ENCODE peak calls at places on chromosome 3, in six cellular contexts. R is keratinocyte, G is tibial artery, J is lung, D is heart left ventricle, O is breast epithelium. V is an unnamed sample. For H3K36me3, the result is how much of the 10 kb centered on the place peaks cover.

GRCh38 chr3:4741404-4742307 is 237.6 kb upstream of the BHLHE40 start:
- DNase-seq in R (no peak), O (no peak), D (peak), G (peak), J (peak), V (no peak)

GRCh38 chr3:134807189-134807588 is 12.1 kb downstream of the EPHB1 start:
- DNase-seq in O (no peak), G (no peak), J (no peak), D (no peak), R (no peak), V (no peak)

GRCh38 chr3:23455084-23455483 is 252.0 kb downstream of the UBE2E2 start:
- DNase-seq in O (no peak), D (no peak), J (no peak), G (no peak), R (no peak), V (no peak)

GRCh38 chr3:165749817-165750216 is 87.4 kb downstream of the BCHE start:
- DNase-seq in J (no peak), O (no peak), R (no peak), G (no peak), D (no peak), V (no peak)

GRCh38 chr3:71051893-71052687 is 531.4 kb downstream of the FOXP1 start:
- DNase-seq in J (no peak), G (no peak), D (no peak), R (no peak), O (no peak), V (no peak)

GRCh38 chr3:50205719-50206276 is 727 bp downstream of the SLC38A3 start:
- DNase-seq in D (peak), G (no peak), R (no peak), J (no peak), O (no peak), V (no peak)

GRCh38 chr3:72413228-72413627 is 435.0 kb downstream of the SHQ1 start:
- DNase-seq in O (no peak), D (no peak), J (no peak), G (no peak), R (peak), V (no peak)

GRCh38 chr3:170420307-170420821 is 1.7 kb downstream of the CLDN11 start:
- DNase-seq in J (no peak), D (no peak), G (no peak), R (no peak), O (no peak), V (no peak)

GRCh38 chr3:196150481-196150880 is 60.7 kb downstream of the ZDHHC19 start:
- DNase-seq in R (no peak), D (no peak), G (no peak), J (no peak), O (no peak), V (no peak)

GRCh38 chr3:139319428-139320402 is 24.1 kb upstream of the MRPS22 start:
- DNase-seq in R (no peak), O (no peak), G (no peak), D (no peak), J (no peak), V (no peak)

GRCh38 chr3:189570916-189571315 is 60.3 kb upstream of the TP63 start:
- DNase-seq in D (no peak), R (no peak), G (no peak), O (no peak), J (no peak), V (no peak)

GRCh38 chr3:118991775-118992174 is 42.9 kb downstream of the IGSF11 start:
- DNase-seq in O (no peak), D (peak), R (no peak), J (no peak), G (no peak), V (no peak)

GRCh38 chr3:29764059-29764458 is 483.2 kb downstream of the RBMS3 start:
- DNase-seq in J (no peak), O (no peak), D (no peak), R (no peak), G (no peak), V (no peak)

GRCh38 chr3:194967126-194968117 is 281.7 kb downstream of the FAM43A start:
- DNase-seq in D (no peak), G (no peak), R (no peak), J (no peak), O (no peak), V (no peak)
- TF ChIP-seq CTCF in D (no peak), G (no peak), R (no peak), J (no peak), O (no peak), V (no peak)

GRCh38 chr3:33541918-33542317 is 101.7 kb upstream of the UBP1 start:
- DNase-seq in R (no peak), D (no peak), G (no peak), O (no peak), J (no peak), V (no peak)
- H3K36me3 ChIP-seq in R (under half), D (under half), G (under half), O (under half), J (under half), V (under half)

GRCh38 chr3:122941233-122942206 is 86.0 kb downstream of the SEMA5B start:
- DNase-seq in R (no peak), G (no peak), O (no peak), J (no peak), D (no peak), V (peak)
- TF ChIP-seq CTCF in R (peak), G (no peak), O (no peak), J (no peak), D (no peak), V (no peak)

GRCh38 chr3:44782891-44783290 is 21.3 kb downstream of the KIF15 start:
- DNase-seq in D (no peak), J (no peak), O (no peak), R (no peak), G (no peak), V (no peak)
- H3K36me3 ChIP-seq in D (under half), J (under half), O (under half), R (under half), G (under half), V (under half)

GRCh38 chr3:153925826-153926514 is 195.2 kb upstream of the ARHGEF26 start:
- DNase-seq in J (no peak), D (no peak), G (no peak), O (no peak), R (no peak), V (no peak)

GRCh38 chr3:153927107-153927506 is 194.1 kb upstream of the ARHGEF26 start:
- DNase-seq in R (peak), J (no peak), G (no peak), O (no peak), D (no peak), V (no peak)
- TF ChIP-seq CTCF in R (no peak), J (no peak), G (no peak), O (no peak), D (peak), V (peak)

DNA sequence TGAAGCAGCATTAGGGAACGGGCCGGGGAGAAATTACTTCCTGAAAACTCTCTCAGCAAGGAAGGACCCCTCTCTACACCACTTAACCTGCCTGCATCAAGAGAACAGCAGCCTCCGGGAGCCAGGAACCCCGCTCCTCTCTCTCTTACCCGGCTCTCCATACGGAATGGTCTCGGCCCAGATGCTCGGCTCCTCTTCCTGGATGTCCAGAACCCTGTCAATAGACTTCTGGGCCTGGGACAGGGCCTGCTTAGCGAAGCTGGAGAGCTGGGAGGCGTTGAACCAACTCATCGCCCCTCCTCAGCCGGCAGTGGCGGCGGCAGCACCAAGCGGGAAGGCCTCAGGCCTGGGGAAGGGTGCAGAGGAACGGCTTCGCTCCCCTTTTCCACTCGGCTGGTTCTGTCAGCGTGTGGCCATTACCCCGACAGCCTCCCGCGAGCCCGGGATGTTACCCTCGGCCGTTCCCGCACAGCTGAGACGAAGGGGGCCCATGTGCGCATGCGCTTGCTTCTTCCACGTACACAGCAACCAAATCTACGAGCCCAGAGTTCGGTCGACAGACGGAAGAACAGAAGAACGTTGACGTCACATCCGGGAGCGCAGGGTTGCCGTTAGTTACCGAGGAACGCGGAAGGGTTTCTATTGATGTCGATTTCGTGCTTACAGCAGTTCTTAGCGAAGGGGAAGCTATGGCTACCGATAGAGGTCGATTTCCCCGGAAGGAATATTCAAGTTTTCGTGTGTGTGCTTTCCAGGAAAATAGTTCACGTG is at the start of gene TMF1:
- DNase-seq in J (peak), G (peak), D (peak), O (peak), R (peak), V (peak)
- H3K36me3 ChIP-seq in J (under half), G (under half), D (under half), O (under half), R (under half), V (under half)

DNA sequence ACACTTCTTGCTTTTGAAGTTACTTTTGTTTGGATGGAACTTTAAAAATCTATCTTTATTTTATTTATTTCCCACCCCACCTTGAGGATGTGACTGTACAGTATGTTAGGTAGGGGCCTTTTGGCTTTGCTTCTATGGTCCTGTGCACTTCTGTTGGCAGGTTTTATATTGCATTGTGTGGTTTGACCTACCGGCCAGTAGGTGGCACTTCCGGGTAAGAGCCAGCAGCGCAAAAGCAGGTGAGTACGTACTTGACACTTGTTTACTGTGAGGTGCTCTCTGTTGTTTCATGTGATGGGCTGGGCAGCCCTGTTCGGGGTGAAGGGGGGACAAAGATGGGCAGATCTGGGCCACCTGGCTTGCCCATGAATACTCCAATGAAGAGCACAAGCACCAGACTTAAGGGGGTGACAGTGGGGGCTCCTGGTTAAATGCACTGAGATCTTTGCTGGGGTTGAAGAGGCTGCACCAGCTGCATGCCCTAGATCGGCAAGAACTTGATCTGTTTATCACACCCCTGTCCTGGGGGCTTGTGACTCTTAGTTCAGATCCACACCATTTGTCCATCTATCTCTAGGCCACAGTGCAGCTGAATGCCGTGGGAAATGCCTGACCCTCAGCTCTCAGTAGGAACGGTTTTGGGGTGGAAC is 131.6 kb downstream of the NLGN1 start:
- DNase-seq in D (no peak), R (no peak), O (no peak), J (no peak), G (no peak), V (peak)
- TF ChIP-seq CTCF in D (peak), R (peak), O (no peak), J (no peak), G (no peak), V (peak)

DNA sequence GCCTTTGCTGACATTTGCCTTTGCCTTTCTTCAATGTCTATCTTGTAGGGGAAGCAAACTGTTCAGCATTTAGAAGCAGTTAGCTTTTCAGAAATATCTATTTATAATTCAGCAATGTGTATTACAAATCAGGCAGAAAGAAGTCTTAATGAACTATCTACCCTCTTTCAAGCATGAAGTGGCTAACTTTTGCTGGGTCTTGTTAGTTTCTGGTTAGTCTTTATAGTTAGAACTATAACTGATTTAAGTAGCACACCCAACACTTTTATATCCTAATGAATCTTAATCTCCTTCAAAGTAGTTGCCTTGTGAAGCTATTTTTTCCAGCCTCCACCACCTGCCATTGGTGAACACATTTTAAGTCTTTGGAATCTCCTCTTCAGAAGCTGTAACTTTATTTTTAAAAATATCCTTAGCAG is 13.3 kb downstream of the CCNL1 start:
- DNase-seq in J (no peak), R (no peak), D (no peak), G (no peak), O (no peak), V (no peak)
- H3K36me3 ChIP-seq in J (under half), R (under half), D (half or more), G (half or more), O (under half), V (half or more)

DNA sequence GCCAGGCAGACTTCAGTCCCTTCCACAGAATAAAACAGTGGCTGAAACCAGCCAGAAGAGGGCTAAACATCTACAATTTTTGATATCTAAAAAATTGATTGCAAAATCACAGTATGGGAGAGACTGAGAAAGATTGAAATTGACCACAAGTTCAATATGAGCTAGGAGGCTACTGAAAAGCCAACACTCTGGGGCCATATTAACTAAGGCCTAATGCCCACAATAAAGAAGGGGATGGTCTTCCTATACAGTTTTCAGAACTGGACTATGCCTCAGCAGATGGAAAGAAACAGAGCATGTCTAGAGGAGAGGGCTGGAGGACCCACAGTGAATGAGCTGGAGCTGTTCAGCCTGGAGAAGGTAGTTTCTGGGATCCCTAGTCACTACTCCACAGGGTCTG is 53.2 kb downstream of the WNT7A start:
- DNase-seq in J (no peak), G (no peak), O (no peak), R (no peak), D (no peak), V (no peak)
- TF ChIP-seq CTCF in J (no peak), G (no peak), O (no peak), R (no peak), D (no peak), V (no peak)

GRCh38 chr3:152302521-152303021 is 33.8 kb downstream of the MBNL1 start:
- DNase-seq in J (peak), O (no peak), R (no peak), G (peak), D (peak), V (no peak)

GRCh38 chr3:152301745-152302181 is 33.0 kb downstream of the MBNL1 start:
- DNase-seq in O (no peak), G (no peak), D (no peak), J (no peak), R (no peak), V (no peak)

GRCh38 chr3:152299243-152299976 is 30.7 kb downstream of the MBNL1 start:
- DNase-seq in R (no peak), J (no peak), O (no peak), D (peak), G (no peak), V (no peak)

GRCh38 chr3:152298393-152299242 is 29.9 kb downstream of the MBNL1 start:
- DNase-seq in J (peak), G (no peak), D (peak), R (peak), O (no peak), V (no peak)

DNA sequence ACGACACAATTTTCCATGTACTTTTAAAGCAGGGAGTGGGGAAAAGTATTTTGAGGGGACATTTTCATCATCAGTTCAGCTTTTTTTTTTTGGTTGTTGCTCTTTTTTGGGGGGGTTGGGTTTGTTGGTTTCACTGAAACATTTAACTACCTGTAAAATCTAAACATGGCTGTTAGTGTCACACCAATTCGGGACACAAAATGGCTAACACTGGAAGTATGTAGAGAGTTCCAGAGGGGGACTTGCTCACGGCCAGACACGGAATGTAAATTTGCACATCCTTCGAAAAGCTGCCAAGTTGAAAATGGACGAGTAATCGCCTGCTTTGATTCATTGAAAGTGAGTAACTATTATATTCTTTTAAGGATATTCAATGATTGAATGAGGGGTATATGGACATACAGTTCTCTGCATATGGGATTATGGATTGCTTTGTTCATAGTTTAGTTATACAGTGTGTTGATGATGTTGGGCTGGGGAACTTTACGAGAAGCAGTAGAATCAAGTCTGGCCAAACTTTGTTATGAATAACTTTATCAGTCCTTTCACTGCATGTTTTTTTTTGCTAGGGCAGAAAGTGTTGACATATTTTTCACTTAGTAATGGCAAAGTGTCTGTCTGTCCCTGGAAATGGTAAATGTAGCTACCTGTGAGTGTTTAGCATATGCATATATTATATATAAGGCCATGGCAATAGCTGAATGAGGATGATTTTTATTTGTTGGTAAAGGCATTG is 31.5 kb downstream of the MBNL1 start:
- DNase-seq in G (no peak), O (no peak), R (no peak), J (no peak), D (no peak), V (no peak)
- H3K36me3 ChIP-seq in G (under half), O (under half), R (under half), J (under half), D (under half), V (under half)

V was measured in kidney.